ENCODE peak calls at places on chromosomes 11 and 22, in nine cellular contexts. B is epithelial cell of esophagus, R is colonic mucosa, H is HFF-Myc, F is cardiac fibroblast, Q is A549, T is heart right ventricle, Y is coronary artery, W is kidney. K is an unnamed sample.

GRCh38 chr22:21728270-21728669 is 7.3 kb downstream of the YPEL1 start:
- DNase-seq in R (no peak), H (no peak), F (no peak), Y (no peak), B (no peak), Q (no peak), W (no peak), T (no peak), K (no peak)

GRCh38 chr11:75533843-75534242 is 8.1 kb upstream of the GDPD5 start:
- DNase-seq in R (no peak), B (no peak), F (no peak), H (no peak), T (no peak), W (no peak), Y (no peak), Q (no peak), K (no peak)

GRCh38 chr11:127919206-127920000 is 668.0 kb downstream of the ETS1 start:
- DNase-seq in T (no peak), Q (no peak), R (no peak), B (peak; percentile 89), H (peak; percentile 64), Y (no peak), F (peak; percentile 95), W (no peak), K (peak; percentile 97)

GRCh38 chr22:50683994-50684371 is 11.4 kb downstream of the SHANK3 start:
- DNase-seq in W (no peak), R (no peak), F (no peak), T (no peak), Y (peak; percentile 62), B (no peak), H (no peak), Q (no peak), K (no peak)

GRCh38 chr11:131895865-131896264 is 525.5 kb downstream of the NTM start:
- DNase-seq in R (no peak), W (no peak), H (no peak), T (no peak), F (no peak), Y (no peak), B (no peak), Q (no peak), K (no peak)

GRCh38 chr11:130204703-130205095 is 45.1 kb downstream of the ST14 start:
- DNase-seq in W (peak; percentile 33), T (no peak), H (no peak), F (no peak), Q (no peak), R (no peak), B (no peak), Y (no peak), K (no peak)

GRCh38 chr11:132187814-132188213 is 817.4 kb downstream of the NTM start:
- DNase-seq in B (peak; percentile 11), Q (no peak), F (peak; percentile 56), R (no peak), H (no peak), Y (no peak), T (no peak), W (no peak), K (no peak)

GRCh38 chr11:2369320-2369719 is 7.8 kb upstream of the CD81 start:
- DNase-seq in T (no peak), B (no peak), Q (no peak), H (no peak), F (no peak), Y (no peak), R (no peak), W (peak; percentile 52), K (no peak)

GRCh38 chr22:20319041-20319744 is 667 bp downstream of the DGCR6L start:
- DNase-seq in R (no peak), B (no peak), W (peak; percentile 54), F (peak; percentile 37), Y (peak; percentile 71), T (no peak), Q (no peak), H (no peak), K (no peak)

GRCh38 chr11:89267660-89268302 is 90.1 kb downstream of the TYR start:
- DNase-seq in T (no peak), R (no peak), Y (no peak), B (no peak), H (no peak), Q (no peak), W (no peak), F (no peak), K (no peak)

GRCh38 chr22:45604239-45604711 is 67.4 kb upstream of the ATXN10 start:
- DNase-seq in Y (no peak), Q (peak; percentile 85), W (peak; percentile 24), T (no peak), B (peak; percentile 74), F (peak; percentile 36), H (no peak), R (no peak), K (no peak)

GRCh38 chr11:45262900-45263299 is 23.2 kb downstream of the SYT13 start:
- DNase-seq in W (no peak), R (no peak), H (no peak), F (no peak), Q (no peak), Y (no peak), B (no peak), T (no peak), K (no peak)

GRCh38 chr11:92071660-92072059 is 153.0 kb upstream of the FAT3 start:
- DNase-seq in R (no peak), T (no peak), F (no peak), Y (no peak), H (no peak), Q (no peak), W (no peak), B (no peak), K (no peak)

DNA sequence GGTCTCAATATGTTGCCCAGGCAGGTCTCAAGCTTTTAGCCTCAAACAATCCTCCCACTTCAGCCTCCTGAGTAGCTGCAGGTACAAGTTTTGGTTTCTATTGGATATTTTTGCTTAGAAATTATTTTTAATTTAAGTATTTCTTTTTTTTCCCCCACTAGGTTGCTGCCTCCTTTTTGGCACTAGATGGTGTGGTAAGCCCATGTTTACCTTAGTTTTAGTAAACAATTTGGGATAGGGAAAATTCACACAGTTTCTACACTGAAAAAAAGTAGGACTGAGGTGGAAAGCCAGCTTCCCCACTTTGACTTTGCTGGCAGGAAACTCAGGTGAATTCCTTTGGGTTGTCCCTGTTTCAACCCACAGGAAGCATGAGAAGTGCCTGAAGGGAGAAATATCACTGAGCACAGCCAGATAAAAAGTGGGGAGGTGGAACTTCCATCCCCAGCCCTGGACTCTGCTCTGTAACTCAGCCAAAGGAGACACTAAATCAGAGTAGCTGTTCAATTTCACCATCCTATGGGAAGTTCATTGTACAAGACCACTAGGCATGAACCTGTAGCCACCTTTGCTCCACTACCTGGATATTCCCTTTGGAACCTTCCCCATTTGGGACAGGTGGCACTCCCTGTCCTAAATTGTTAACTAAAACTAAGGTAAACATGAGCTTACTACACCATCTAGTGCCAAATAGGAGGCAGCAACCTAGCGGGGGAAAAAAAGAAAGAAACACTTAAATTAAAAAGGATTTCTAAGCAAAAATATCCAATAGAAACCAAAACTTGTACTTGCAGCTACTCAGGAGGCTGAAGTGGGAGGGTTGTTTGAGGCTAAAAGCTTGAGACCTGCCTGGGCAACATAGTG is 154.4 kb upstream of the FAT3 start:
- DNase-seq in B (peak; percentile 4), T (no peak), Y (no peak), R (no peak), F (peak; percentile 7), W (no peak), H (no peak), Q (no peak), K (no peak)
- TF ChIP-seq CTCF in B (peak; percentile 19), T (no peak), Y (no peak), R (no peak), F (no peak), W (no peak), H (no peak), Q (no peak), K (peak; percentile 46)

GRCh38 chr11:8807544-8808225 is 103.3 kb upstream of the AKIP1 start:
- DNase-seq in F (peak; percentile 65), R (peak; percentile 73), Y (no peak), B (peak; percentile 78), T (no peak), W (peak; percentile 72), H (no peak), Q (no peak), K (peak; percentile 77)

GRCh38 chr11:8805256-8805655 is 105.7 kb upstream of the AKIP1 start:
- DNase-seq in B (no peak), H (no peak), W (no peak), R (no peak), Y (no peak), Q (no peak), T (no peak), F (no peak), K (no peak)

GRCh38 chr11:8808226-8808585 is 102.8 kb upstream of the AKIP1 start:
- DNase-seq in H (no peak), F (no peak), T (no peak), W (no peak), Q (no peak), B (no peak), Y (no peak), R (peak; percentile 37), K (no peak)

GRCh38 chr11:8809185-8809584 is 101.8 kb upstream of the AKIP1 start:
- DNase-seq in Q (no peak), H (no peak), F (no peak), Y (no peak), W (no peak), R (no peak), T (no peak), B (no peak), K (no peak)

DNA sequence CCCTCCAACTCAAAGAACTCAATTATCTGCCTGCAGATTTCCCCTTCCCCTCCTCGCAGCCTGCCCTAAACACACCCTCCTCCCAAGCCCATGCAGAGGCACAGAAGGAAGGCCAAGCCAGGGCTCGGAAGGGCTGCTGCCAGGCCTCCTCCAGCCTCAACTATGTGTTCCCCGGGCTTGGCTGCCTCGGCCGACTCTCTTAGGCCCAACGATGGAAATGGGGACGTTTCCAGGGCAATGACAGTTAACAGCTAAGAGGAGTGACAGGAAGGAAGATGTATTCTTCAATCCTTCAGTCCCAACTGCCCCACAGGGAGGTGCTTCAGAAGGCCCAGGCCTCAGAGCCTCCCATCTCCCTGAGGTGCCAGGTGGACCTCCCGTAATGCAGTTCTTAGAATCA is 104.0 kb upstream of the AKIP1 start:
- DNase-seq in R (no peak), H (no peak), Y (no peak), T (no peak), F (no peak), Q (no peak), W (no peak), B (no peak), K (no peak)
- H3K4me3 ChIP-seq in R (no peak overlapping the region), H (peak overlapping the region; percentile 57), Y (peak overlapping the region; percentile 12), T (no peak overlapping the region), F (peak overlapping the region; percentile 9), Q (no peak overlapping the region), W (no peak overlapping the region), B (no peak overlapping the region), K (peak overlapping the region; percentile 11)

GRCh38 chr11:134014502-134014901 is 54.4 kb upstream of the JAM3 start:
- DNase-seq in W (no peak), T (peak; percentile 34), R (no peak), H (no peak), F (no peak), Q (no peak), B (no peak), Y (no peak), K (no peak)
- TF ChIP-seq CTCF in W (no peak), T (peak; percentile 21), R (no peak), H (peak; percentile 34), F (no peak), Q (no peak), B (no peak), Y (no peak), K (peak; percentile 61)

DNA sequence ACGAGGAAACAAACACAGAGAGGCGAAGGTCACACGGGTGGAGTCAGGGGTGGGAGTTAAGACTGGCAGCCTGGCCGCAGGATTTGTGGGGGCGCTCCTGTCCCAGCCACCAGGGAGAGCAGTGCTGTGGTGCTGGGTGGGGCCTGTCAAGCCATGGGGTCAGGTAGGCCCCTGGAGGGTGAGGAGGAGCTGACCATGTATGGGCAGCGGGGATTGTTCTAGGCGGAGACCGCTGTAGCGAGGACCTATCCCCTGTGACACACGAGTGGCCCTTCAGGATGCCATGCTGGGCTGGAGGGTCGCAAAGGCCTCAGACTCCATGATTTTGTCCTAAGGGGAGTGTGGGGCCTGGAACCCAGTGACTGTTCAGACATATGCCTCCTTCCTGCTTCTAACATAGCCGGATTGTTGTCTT is 1.6 kb upstream of the RPS19BP1 start:
- DNase-seq in F (no peak), Q (no peak), H (no peak), W (peak; percentile 78), B (no peak), T (no peak), R (no peak), Y (no peak), K (no peak)
- H3K4me3 ChIP-seq in F (no peak overlapping the region), Q (no peak overlapping the region), H (no peak overlapping the region), W (no peak overlapping the region), B (no peak overlapping the region), T (no peak overlapping the region), R (no peak overlapping the region), Y (no peak overlapping the region), K (no peak overlapping the region)

K was measured in retinal pigment epithelial cell.